ENCODE peak calls at places on chromosomes 16 and 17, in eight cellular contexts. K, P, X, H, Y, E, T and R are unnamed samples.

GRCh38 chr17:35740997-35741931 is 9.8 kb downstream of the RASL10B start:
- DNase-seq in H (no peak), K (no peak), X (peak), T (no peak), P (no peak), Y (no peak), E (no peak), R (no peak)

GRCh38 chr17:42577140-42577531 is 393 bp downstream of the PSMC3IP start:
- DNase-seq in H (no peak), K (no peak), Y (no peak), T (no peak), X (peak), P (no peak), E (no peak), R (no peak)

GRCh38 chr17:74386397-74386796 is 19.1 kb downstream of the GPR142 start:
- DNase-seq in E (no peak), Y (peak), K (no peak), X (no peak), T (no peak), P (no peak), H (peak), R (peak)

GRCh38 chr17:27613425-27613824 is 17.6 kb upstream of the LGALS9 start:
- DNase-seq in H (no peak), E (no peak), Y (no peak), P (no peak), K (no peak), X (no peak), T (no peak), R (no peak)

GRCh38 chr16:30956601-30957455 is 726 bp upstream of the SETD1A start:
- DNase-seq in E (peak), K (peak), P (peak), X (peak), Y (peak), T (peak), H (peak), R (peak)

GRCh38 chr17:18248300-18248731 is 10.2 kb downstream of the FLII start:
- DNase-seq in P (peak), H (peak), Y (peak), K (peak), X (peak), E (peak), T (no peak), R (peak)

GRCh38 chr16:11721781-11722467 is 20.7 kb downstream of the TXNDC11 start:
- DNase-seq in Y (no peak), X (no peak), T (no peak), E (no peak), K (no peak), P (no peak), H (no peak), R (no peak)

GRCh38 chr17:31093866-31094599 is 744 bp upstream of the NF1 start:
- DNase-seq in X (peak), E (no peak), K (no peak), T (no peak), P (no peak), H (no peak), Y (no peak), R (no peak)

GRCh38 chr17:13869301-13869700 is 200.0 kb upstream of the COX10 start:
- DNase-seq in Y (peak), X (no peak), E (no peak), P (peak), T (no peak), H (peak), K (no peak), R (peak)